ENCODE peak calls at places on chromosomes 13 and 19, in five cellular contexts. One of them, this sample, is unnamed.

GRCh38 chr19:19067276-19068072 is 3.7 kb downstream of the SLC25A42 start:
- DNase-seq in effector memory CD8-positive, alpha-beta T cell: no peak
- DNase-seq in effector memory CD4-positive, alpha-beta T cell: no peak
- DNase-seq in CD4-positive, CD25-positive, alpha-beta regulatory T cell: no peak
- DNase-seq in head of caudate nucleus: no peak
- DNase-seq in this sample: no peak

GRCh38 chr19:50371914-50372475 is 4.3 kb upstream of the NR1H2 start:
- DNase-seq in effector memory CD8-positive, alpha-beta T cell: no peak
- DNase-seq in effector memory CD4-positive, alpha-beta T cell: no peak
- DNase-seq in CD4-positive, CD25-positive, alpha-beta regulatory T cell: no peak
- DNase-seq in head of caudate nucleus: no peak
- DNase-seq in this sample: no peak

GRCh38 chr13:102799544-102800144 is 725 bp downstream of the BIVM start:
- DNase-seq in effector memory CD8-positive, alpha-beta T cell: peak; percentile 2
- DNase-seq in effector memory CD4-positive, alpha-beta T cell: no peak
- DNase-seq in CD4-positive, CD25-positive, alpha-beta regulatory T cell: peak; percentile 13
- DNase-seq in head of caudate nucleus: peak; percentile 35
- DNase-seq in this sample: no peak

GRCh38 chr19:43957891-43958290 is 6.9 kb downstream of the ZNF221 start:
- DNase-seq in effector memory CD8-positive, alpha-beta T cell: no peak
- DNase-seq in effector memory CD4-positive, alpha-beta T cell: no peak
- DNase-seq in CD4-positive, CD25-positive, alpha-beta regulatory T cell: no peak
- DNase-seq in head of caudate nucleus: no peak
- DNase-seq in this sample: peak; percentile 59

GRCh38 chr13:40118337-40118736 is 462.9 kb downstream of the COG6 start:
- DNase-seq in effector memory CD8-positive, alpha-beta T cell: no peak
- DNase-seq in effector memory CD4-positive, alpha-beta T cell: no peak
- DNase-seq in CD4-positive, CD25-positive, alpha-beta regulatory T cell: no peak
- DNase-seq in head of caudate nucleus: no peak
- DNase-seq in this sample: no peak

GRCh38 chr19:36687214-36688056 is at the start of gene ZNF567:
- DNase-seq in effector memory CD8-positive, alpha-beta T cell: peak; percentile 93
- DNase-seq in effector memory CD4-positive, alpha-beta T cell: peak; percentile 97
- DNase-seq in CD4-positive, CD25-positive, alpha-beta regulatory T cell: peak; percentile 93
- DNase-seq in head of caudate nucleus: peak; percentile 99
- DNase-seq in this sample: peak; percentile 95

GRCh38 chr19:13398780-13399726 is 107.2 kb downstream of the CACNA1A start:
- DNase-seq in effector memory CD8-positive, alpha-beta T cell: no peak
- DNase-seq in effector memory CD4-positive, alpha-beta T cell: no peak
- DNase-seq in CD4-positive, CD25-positive, alpha-beta regulatory T cell: no peak
- DNase-seq in head of caudate nucleus: no peak
- DNase-seq in this sample: no peak

GRCh38 chr13:49214917-49215376 is 5.2 kb upstream of the MLNR start:
- DNase-seq in effector memory CD8-positive, alpha-beta T cell: no peak
- DNase-seq in effector memory CD4-positive, alpha-beta T cell: no peak
- DNase-seq in CD4-positive, CD25-positive, alpha-beta regulatory T cell: peak; percentile 41
- DNase-seq in head of caudate nucleus: peak; percentile 13
- DNase-seq in this sample: peak; percentile 78

GRCh38 chr13:113592571-113592970 is 8.0 kb downstream of the TFDP1 start:
- DNase-seq in effector memory CD8-positive, alpha-beta T cell: no peak
- DNase-seq in effector memory CD4-positive, alpha-beta T cell: no peak
- DNase-seq in CD4-positive, CD25-positive, alpha-beta regulatory T cell: no peak
- DNase-seq in head of caudate nucleus: no peak
- DNase-seq in this sample: no peak